ENCODE peak calls at places on chromosomes 16 and 17, in nine cellular contexts. V is amygdala; O is GM12865; J is stimulated activated CD8-positive, alpha-beta memory T cell treated with anti-CD3 and anti-CD28 coated beads, Interleukin-4, amount 100 ng/mL, for 4 hours; H is caudate nucleus; P is GM10248; A is NCI-H1417; D is A172; G is germinal center. K is an unnamed sample.

GRCh38 chr17:19544366-19544765 is 10.7 kb downstream of the SLC47A1 start:
- DNase-seq in V (no peak), O (no peak), J (no peak), H (no peak), P (no peak), A (no peak), D (no peak), G (no peak), K (no peak)

GRCh38 chr17:82878545-82878944 is 38.7 kb upstream of the ZNF750 start:
- DNase-seq in V (no peak), O (no peak), J (no peak), H (no peak), P (no peak), A (no peak), D (no peak), G (no peak), K (no peak)

GRCh38 chr16:82240111-82240510 is 70.1 kb upstream of the MPHOSPH6 start:
- DNase-seq in V (no peak), O (no peak), J (no peak), H (no peak), P (no peak), A (no peak), D (no peak), G (no peak), K (peak; percentile 44)

GRCh38 chr17:63534816-63535455 is 11.8 kb downstream of the KCNH6 start:
- DNase-seq in V (no peak), O (no peak), J (no peak), H (no peak), P (no peak), A (no peak), D (no peak), G (no peak), K (no peak)

GRCh38 chr17:2690165-2691068 is 21.1 kb downstream of the CLUH start:
- DNase-seq in V (no peak), O (no peak), J (no peak), H (no peak), P (no peak), A (no peak), D (no peak), G (no peak), K (no peak)

GRCh38 chr17:16969931-16970906 is 1.7 kb downstream of the TNFRSF13B start:
- DNase-seq in V (no peak), O (peak; percentile 90), J (no peak), H (no peak), P (no peak), A (no peak), D (no peak), G (no peak), K (no peak)

GRCh38 chr16:55145771-55146603 is 178.0 kb upstream of the IRX6 start:
- DNase-seq in V (no peak), O (no peak), J (no peak), H (no peak), P (no peak), A (no peak), D (no peak), G (no peak), K (no peak)

GRCh38 chr17:17606416-17607000 is 15.0 kb upstream of the PEMT start:
- DNase-seq in V (no peak), O (no peak), J (no peak), H (no peak), P (peak; percentile 5), A (peak; percentile 16), D (no peak), G (no peak), K (no peak)

GRCh38 chr16:73019456-73020362 is 28.2 kb downstream of the ZFHX3 start:
- DNase-seq in V (no peak), O (no peak), J (no peak), H (no peak), P (no peak), A (no peak), D (peak; percentile 74), G (no peak), K (peak; percentile 75)

GRCh38 chr16:86951831-86952598 is 365.2 kb downstream of the C16orf95 start:
- DNase-seq in V (no peak), O (no peak), J (no peak), H (no peak), P (no peak), A (no peak), D (peak; percentile 100), G (no peak), K (peak; percentile 99)

GRCh38 chr16:35370617-35371016 is 1911.2 kb downstream of the TP53TG3F start:
- DNase-seq in V (no peak), O (no peak), J (no peak), H (no peak), P (no peak), A (no peak), D (no peak), G (no peak), K (no peak)

GRCh38 chr17:21034350-21035235 is 8.2 kb downstream of the USP22 start:
- DNase-seq in V (no peak), O (peak; percentile 66), J (no peak), H (no peak), P (no peak), A (no peak), D (peak; percentile 28), G (peak; percentile 38), K (no peak)

GRCh38 chr17:7220593-7221280 is 999 bp downstream of the ACADVL start:
- DNase-seq in V (no peak), O (peak; percentile 80), J (no peak), H (no peak), P (peak; percentile 63), A (peak; percentile 14), D (peak; percentile 83), G (peak; percentile 65), K (peak; percentile 78)

GRCh38 chr16:10180771-10181163 is 1.5 kb downstream of the GRIN2A start:
- DNase-seq in V (peak; percentile 18), O (peak; percentile 51), J (no peak), H (peak; percentile 9), P (peak; percentile 57), A (no peak), D (no peak), G (peak; percentile 72), K (no peak)

GRCh38 chr17:45261577-45262515 is at the start of gene SPATA32:
- DNase-seq in V (peak; percentile 26), O (peak; percentile 71), J (peak; percentile 36), H (peak; percentile 33), P (peak; percentile 81), A (no peak), D (peak; percentile 34), G (peak; percentile 66), K (peak; percentile 52)

GRCh38 chr17:43442711-43443110 is 41.1 kb upstream of the DHX8 start:
- DNase-seq in V (no peak), O (no peak), J (no peak), H (no peak), P (no peak), A (no peak), D (no peak), G (no peak), K (peak; percentile 67)

GRCh38 chr16:2033057-2033911 is 6.6 kb downstream of the NHERF2 start:
- DNase-seq in V (peak; percentile 60), O (no peak), J (no peak), H (peak; percentile 83), P (no peak), A (no peak), D (peak; percentile 82), G (no peak), K (peak; percentile 73)

GRCh38 chr17:61598014-61598413 is 7.0 kb upstream of the NACA2 start:
- DNase-seq in V (no peak), O (no peak), J (no peak), H (no peak), P (no peak), A (no peak), D (no peak), G (no peak), K (no peak)

GRCh38 chr17:49333806-49334205 is 28.2 kb downstream of the ZNF652 start:
- DNase-seq in V (no peak), O (no peak), J (no peak), H (no peak), P (no peak), A (no peak), D (no peak), G (no peak), K (no peak)

GRCh38 chr17:21302711-21303425 is 18.4 kb downstream of the MAP2K3 start:
- DNase-seq in V (no peak), O (no peak), J (no peak), H (no peak), P (peak; percentile 26), A (no peak), D (no peak), G (no peak), K (no peak)

GRCh38 chr17:83078378-83079339 is 750 bp upstream of the METRNL start:
- DNase-seq in V (no peak), O (no peak), J (no peak), H (no peak), P (no peak), A (peak; percentile 47), D (no peak), G (no peak), K (no peak)

GRCh38 chr17:8675306-8675705 is 44.8 kb upstream of the MYH10 start:
- DNase-seq in V (no peak), O (no peak), J (no peak), H (no peak), P (no peak), A (no peak), D (no peak), G (no peak), K (no peak)

GRCh38 chr16:68235882-68236803 is at the start of gene ESRP2:
- DNase-seq in V (no peak), O (no peak), J (no peak), H (no peak), P (peak; percentile 67), A (peak; percentile 66), D (no peak), G (peak; percentile 71), K (no peak)

GRCh38 chr16:86075839-86076440 is 177.0 kb downstream of the IRF8 start:
- DNase-seq in V (no peak), O (no peak), J (no peak), H (no peak), P (no peak), A (no peak), D (no peak), G (no peak), K (no peak)

GRCh38 chr17:74190807-74191206 is 12.7 kb upstream of the RPL38 start:
- DNase-seq in V (no peak), O (no peak), J (no peak), H (no peak), P (no peak), A (no peak), D (no peak), G (no peak), K (no peak)

GRCh38 chr17:42409467-42410351 is 13.3 kb downstream of the CAVIN1 start:
- DNase-seq in V (no peak), O (no peak), J (no peak), H (no peak), P (no peak), A (no peak), D (peak; percentile 93), G (no peak), K (peak; percentile 88)

GRCh38 chr17:40547079-40547784 is 18.0 kb downstream of the CCR7 start:
- DNase-seq in V (no peak), O (peak; percentile 77), J (no peak), H (no peak), P (no peak), A (peak; percentile 93), D (no peak), G (no peak), K (no peak)

GRCh38 chr17:80644588-80644987 is 100.0 kb downstream of the RPTOR start:
- DNase-seq in V (no peak), O (no peak), J (no peak), H (no peak), P (no peak), A (no peak), D (no peak), G (no peak), K (no peak)

GRCh38 chr16:89136931-89137330 is 34.6 kb upstream of the CDH15 start:
- DNase-seq in V (no peak), O (no peak), J (no peak), H (no peak), P (no peak), A (no peak), D (no peak), G (no peak), K (no peak)

GRCh38 chr17:72837335-72837734 is 255.2 kb downstream of the SLC39A11 start:
- DNase-seq in V (no peak), O (no peak), J (no peak), H (no peak), P (no peak), A (no peak), D (no peak), G (no peak), K (no peak)

GRCh38 chr16:67781548-67781921 is 24.8 kb downstream of the RANBP10 start:
- DNase-seq in V (no peak), O (peak; percentile 66), J (no peak), H (no peak), P (peak; percentile 46), A (no peak), D (no peak), G (no peak), K (no peak)